ENCODE peak calls at places on chromosomes 2 and 18, in six cellular contexts. O is AG10803, P is fibroblast of the aortic adventitia, M is coronary artery, F is AG04450, Z is body of pancreas. B is an unnamed sample.

GRCh38 chr2:177329035-177329434 is 63.5 kb upstream of the AGPS start:
- DNase-seq in P (no peak), Z (no peak), M (no peak), F (no peak), O (no peak), B (no peak)

GRCh38 chr2:201860541-201861154 is 54.3 kb downstream of the CDK15 start:
- DNase-seq in P (peak; percentile 90), F (peak; percentile 83), M (no peak), Z (peak; percentile 67), O (peak; percentile 86), B (peak; percentile 73)

GRCh38 chr2:36411962-36412444 is 56.4 kb downstream of the CRIM1 start:
- DNase-seq in F (no peak), P (no peak), Z (no peak), M (no peak), O (no peak), B (no peak)

GRCh38 chr18:7230646-7231349 is at the start of gene LRRC30:
- DNase-seq in P (no peak), O (no peak), M (no peak), F (no peak), Z (no peak), B (no peak)

GRCh38 chr18:54229660-54230059 is 5.2 kb upstream of the MBD2 start:
- DNase-seq in P (no peak), M (no peak), F (no peak), O (no peak), Z (no peak), B (no peak)

GRCh38 chr18:40911582-40912254 is 1043.3 kb upstream of the PIK3C3 start:
- DNase-seq in F (peak; percentile 33), M (no peak), Z (no peak), P (peak; percentile 57), O (peak; percentile 40), B (peak; percentile 67)

GRCh38 chr2:64888591-64889309 is 100.4 kb upstream of the SLC1A4 start:
- DNase-seq in M (no peak), P (peak; percentile 72), Z (no peak), O (peak; percentile 62), F (no peak), B (peak; percentile 95)

GRCh38 chr2:231361701-231362588 is 33.6 kb upstream of the B3GNT7 start:
- DNase-seq in F (no peak), O (no peak), Z (no peak), P (no peak), M (peak; percentile 64), B (no peak)

GRCh38 chr2:214465386-214466146 is 54.7 kb downstream of the VWC2L start:
- DNase-seq in Z (no peak), P (no peak), M (no peak), F (peak; percentile 11), O (peak; percentile 2), B (peak; percentile 82)

GRCh38 chr18:75638597-75639467 is 211.3 kb upstream of the SMIM21 start:
- DNase-seq in P (peak; percentile 79), F (peak; percentile 11), O (peak; percentile 81), M (no peak), Z (no peak), B (no peak)

GRCh38 chr2:239758325-239758877 is 266.7 kb downstream of the NDUFA10 start:
- DNase-seq in P (no peak), Z (no peak), M (no peak), O (no peak), F (no peak), B (no peak)

GRCh38 chr2:179558010-179558911 is 293.6 kb upstream of the SESTD1 start:
- DNase-seq in F (no peak), P (no peak), O (no peak), M (no peak), Z (peak; percentile 11), B (no peak)

GRCh38 chr2:240648650-240649275 is 23.5 kb downstream of the GPR35 start:
- DNase-seq in P (no peak), O (no peak), M (peak; percentile 64), Z (no peak), F (no peak), B (no peak)

GRCh38 chr18:52716926-52717325 is 376.9 kb downstream of the DCC start:
- DNase-seq in Z (peak; percentile 22), F (no peak), M (no peak), O (peak; percentile 22), P (no peak), B (peak; percentile 17)

GRCh38 chr2:30149513-30149912 is 2.7 kb downstream of the YPEL5 start:
- DNase-seq in M (no peak), P (no peak), F (no peak), O (no peak), Z (no peak), B (no peak)

GRCh38 chr18:58570360-58571064 is 58.4 kb downstream of the ALPK2 start:
- DNase-seq in P (no peak), F (no peak), M (no peak), O (peak; percentile 32), Z (no peak), B (no peak)

GRCh38 chr2:64017811-64018714 is 1.2 kb downstream of the VPS54 start:
- DNase-seq in Z (peak; percentile 38), M (no peak), P (peak; percentile 54), F (no peak), O (peak; percentile 26), B (peak; percentile 48)

GRCh38 chr2:68831688-68832087 is 39.5 kb downstream of the BMP10 start:
- DNase-seq in F (no peak), P (peak; percentile 65), O (peak; percentile 30), M (no peak), Z (no peak), B (no peak)

GRCh38 chr2:84077504-84077903 is 381.6 kb downstream of the SUCLG1 start:
- DNase-seq in P (no peak), F (no peak), M (no peak), Z (peak; percentile 7), O (peak; percentile 1), B (peak; percentile 61)

GRCh38 chr2:57453929-57454328 is 592.7 kb upstream of the VRK2 start:
- DNase-seq in F (no peak), O (no peak), M (no peak), Z (no peak), P (no peak), B (no peak)

GRCh38 chr2:57343391-57344006 is 703.1 kb upstream of the VRK2 start:
- DNase-seq in M (no peak), Z (no peak), P (no peak), O (no peak), F (no peak), B (peak; percentile 41)

GRCh38 chr2:86054539-86055082 is 51.1 kb downstream of the POLR1A start:
- DNase-seq in M (no peak), O (peak; percentile 82), F (no peak), Z (peak; percentile 76), P (peak; percentile 47), B (no peak)

GRCh38 chr2:31903109-31903780 is 107.6 kb downstream of the MEMO1 start:
- DNase-seq in M (no peak), Z (no peak), P (no peak), O (no peak), F (no peak), B (no peak)

GRCh38 chr2:203682688-203683130 is 23.7 kb upstream of the CD28 start:
- DNase-seq in Z (no peak), M (no peak), O (peak; percentile 85), P (peak; percentile 72), F (no peak), B (peak; percentile 88)

GRCh38 chr2:155099784-155100183 is 401.3 kb downstream of the KCNJ3 start:
- DNase-seq in M (no peak), Z (no peak), F (no peak), O (no peak), P (no peak), B (peak; percentile 33)

DNA sequence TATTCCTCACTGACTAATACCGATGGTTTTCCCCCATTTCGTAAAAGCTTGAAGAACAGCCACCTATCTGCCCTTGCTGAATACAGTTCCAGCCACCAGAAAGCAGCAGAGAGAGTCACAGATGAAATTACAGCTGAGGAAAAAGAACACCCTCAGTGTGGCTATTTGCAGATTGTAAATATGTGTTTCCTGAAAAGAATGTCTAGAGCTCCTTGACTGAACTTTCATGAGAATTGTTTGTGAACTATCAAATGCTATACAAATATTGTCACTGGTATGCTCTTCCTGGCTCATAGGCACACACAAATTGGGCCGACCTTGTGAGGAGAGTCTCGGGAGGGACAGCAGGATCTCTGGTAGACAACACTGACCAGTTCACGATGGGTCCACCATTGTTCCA is 58.1 kb upstream of the TTC39C start:
- DNase-seq in F (no peak), M (no peak), Z (no peak), P (no peak), O (no peak), B (no peak)
- TF ChIP-seq CTCF in F (no peak), M (no peak), Z (no peak), P (no peak), O (no peak), B (peak; percentile 36)

GRCh38 chr2:12722445-12723316 is 5.9 kb downstream of the TRIB2 start:
- DNase-seq in F (no peak), P (no peak), Z (no peak), O (no peak), M (no peak), B (peak; percentile 72)
- H3K4me3 ChIP-seq in F (no peak overlapping the region), P (peak overlapping the region; percentile 91), Z (no peak overlapping the region), O (no peak overlapping the region), M (peak overlapping the region; percentile 91), B (no peak overlapping the region)

GRCh38 chr2:71452565-71452964 is 796 bp upstream of the DYSF start:
- DNase-seq in F (no peak), O (peak; percentile 24), Z (no peak), P (peak; percentile 27), M (no peak), B (peak; percentile 93)
- TF ChIP-seq CTCF in F (no peak), O (peak; percentile 8), Z (no peak), P (no peak), M (no peak), B (peak; percentile 4)

DNA sequence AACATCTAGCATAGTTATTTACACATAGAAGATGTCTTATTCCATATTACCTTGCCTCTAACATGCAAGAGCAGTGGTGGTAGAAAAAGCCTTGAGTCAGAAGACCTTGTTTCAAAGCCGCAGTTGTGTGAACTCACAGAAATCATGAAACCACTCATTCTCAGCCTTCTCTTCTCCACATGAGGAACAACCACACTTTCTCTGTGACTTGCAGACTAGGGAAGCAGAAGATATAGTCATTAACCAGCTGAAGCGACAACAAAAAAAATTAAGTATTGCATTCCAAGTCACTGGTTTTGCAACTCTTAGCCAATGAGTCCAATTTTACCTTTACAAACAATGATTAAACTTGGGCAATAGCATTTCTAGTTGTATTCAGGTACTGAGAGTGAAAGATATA is 19.0 kb downstream of the TWSG1 start:
- DNase-seq in Z (no peak), O (no peak), F (no peak), P (no peak), M (no peak), B (peak; percentile 20)
- H3K4me3 ChIP-seq in Z (no peak overlapping the region), O (no peak overlapping the region), F (no peak overlapping the region), P (no peak overlapping the region), M (no peak overlapping the region), B (no peak overlapping the region)

GRCh38 chr2:171434671-171434980 is 600 bp downstream of the DCAF17 start:
- DNase-seq in O (no peak), P (peak; percentile 59), Z (no peak), M (no peak), F (no peak), B (no peak)
- TF ChIP-seq CTCF in O (no peak), P (no peak), Z (no peak), M (no peak), F (no peak), B (no peak)